ENCODE peak calls at places on chromosomes 6 and 20, in seven cellular contexts. One of them, this sample, is unnamed.

GRCh38 chr6:12116264-12116800 is 104.2 kb downstream of the HIVEP1 start:
- DNase-seq in EH: no peak
- DNase-seq in mucosa of descending colon: no peak
- DNase-seq in NCI-H82: no peak
- DNase-seq in stimulated activated CD8-positive, alpha-beta memory T cell treated with anti-CD3 and anti-CD28 coated beads, Interleukin-15, amount 100 ng/mL, for 1 hour: no peak
- DNase-seq in activated naive CD8-positive, alpha-beta T cell treated with anti-CD3 and anti-CD28 coated beads, Interleukin-2, amount 50 U/mL, for 24 hours: no peak
- DNase-seq in EL: no peak
- DNase-seq in this sample: no peak

GRCh38 chr6:109083657-109084056 is 11.0 kb downstream of the SESN1 start:
- DNase-seq in stimulated activated CD8-positive, alpha-beta memory T cell treated with anti-CD3 and anti-CD28 coated beads, Interleukin-15, amount 100 ng/mL, for 1 hour: no peak
- DNase-seq in EL: no peak
- DNase-seq in NCI-H82: no peak
- DNase-seq in activated naive CD8-positive, alpha-beta T cell treated with anti-CD3 and anti-CD28 coated beads, Interleukin-2, amount 50 U/mL, for 24 hours: no peak
- DNase-seq in EH: no peak
- DNase-seq in mucosa of descending colon: no peak
- DNase-seq in this sample: no peak

GRCh38 chr6:137120748-137121147 is 52.7 kb downstream of the IL22RA2 start:
- DNase-seq in EH: no peak
- DNase-seq in stimulated activated CD8-positive, alpha-beta memory T cell treated with anti-CD3 and anti-CD28 coated beads, Interleukin-15, amount 100 ng/mL, for 1 hour: no peak
- DNase-seq in activated naive CD8-positive, alpha-beta T cell treated with anti-CD3 and anti-CD28 coated beads, Interleukin-2, amount 50 U/mL, for 24 hours: no peak
- DNase-seq in NCI-H82: no peak
- DNase-seq in mucosa of descending colon: no peak
- DNase-seq in EL: no peak
- DNase-seq in this sample: no peak

GRCh38 chr6:167993169-167993568 is 4.3 kb upstream of the KIF25 start:
- DNase-seq in stimulated activated CD8-positive, alpha-beta memory T cell treated with anti-CD3 and anti-CD28 coated beads, Interleukin-15, amount 100 ng/mL, for 1 hour: no peak
- DNase-seq in mucosa of descending colon: no peak
- DNase-seq in EL: no peak
- DNase-seq in EH: no peak
- DNase-seq in activated naive CD8-positive, alpha-beta T cell treated with anti-CD3 and anti-CD28 coated beads, Interleukin-2, amount 50 U/mL, for 24 hours: no peak
- DNase-seq in NCI-H82: no peak
- DNase-seq in this sample: no peak

GRCh38 chr20:20466341-20466879 is 98.5 kb downstream of the INSM1 start:
- DNase-seq in EH: peak
- DNase-seq in stimulated activated CD8-positive, alpha-beta memory T cell treated with anti-CD3 and anti-CD28 coated beads, Interleukin-15, amount 100 ng/mL, for 1 hour: no peak
- DNase-seq in EL: peak
- DNase-seq in mucosa of descending colon: no peak
- DNase-seq in activated naive CD8-positive, alpha-beta T cell treated with anti-CD3 and anti-CD28 coated beads, Interleukin-2, amount 50 U/mL, for 24 hours: no peak
- DNase-seq in NCI-H82: peak
- DNase-seq in this sample: no peak

GRCh38 chr6:26322645-26323482 is 42.1 kb upstream of the BTN3A2 start:
- DNase-seq in EH: peak
- DNase-seq in mucosa of descending colon: peak
- DNase-seq in stimulated activated CD8-positive, alpha-beta memory T cell treated with anti-CD3 and anti-CD28 coated beads, Interleukin-15, amount 100 ng/mL, for 1 hour: peak
- DNase-seq in EL: peak
- DNase-seq in NCI-H82: peak
- DNase-seq in activated naive CD8-positive, alpha-beta T cell treated with anti-CD3 and anti-CD28 coated beads, Interleukin-2, amount 50 U/mL, for 24 hours: peak
- DNase-seq in this sample: no peak

GRCh38 chr6:33213166-33213988 is 5.1 kb downstream of the RING1 start:
- DNase-seq in EL: peak
- DNase-seq in stimulated activated CD8-positive, alpha-beta memory T cell treated with anti-CD3 and anti-CD28 coated beads, Interleukin-15, amount 100 ng/mL, for 1 hour: no peak
- DNase-seq in activated naive CD8-positive, alpha-beta T cell treated with anti-CD3 and anti-CD28 coated beads, Interleukin-2, amount 50 U/mL, for 24 hours: no peak
- DNase-seq in mucosa of descending colon: no peak
- DNase-seq in EH: peak
- DNase-seq in NCI-H82: peak
- DNase-seq in this sample: no peak

GRCh38 chr6:112320561-112321300 is 26.4 kb upstream of the RFPL4B start:
- DNase-seq in EH: peak
- DNase-seq in EL: peak
- DNase-seq in mucosa of descending colon: no peak
- DNase-seq in activated naive CD8-positive, alpha-beta T cell treated with anti-CD3 and anti-CD28 coated beads, Interleukin-2, amount 50 U/mL, for 24 hours: no peak
- DNase-seq in stimulated activated CD8-positive, alpha-beta memory T cell treated with anti-CD3 and anti-CD28 coated beads, Interleukin-15, amount 100 ng/mL, for 1 hour: no peak
- DNase-seq in NCI-H82: no peak
- DNase-seq in this sample: no peak

GRCh38 chr6:106300944-106301343 is 24.6 kb downstream of the ATG5 start:
- DNase-seq in EH: peak
- DNase-seq in NCI-H82: peak
- DNase-seq in activated naive CD8-positive, alpha-beta T cell treated with anti-CD3 and anti-CD28 coated beads, Interleukin-2, amount 50 U/mL, for 24 hours: no peak
- DNase-seq in mucosa of descending colon: peak
- DNase-seq in EL: peak
- DNase-seq in stimulated activated CD8-positive, alpha-beta memory T cell treated with anti-CD3 and anti-CD28 coated beads, Interleukin-15, amount 100 ng/mL, for 1 hour: no peak
- DNase-seq in this sample: no peak

GRCh38 chr6:33995873-33996475 is 149.9 kb downstream of the GRM4 start:
- DNase-seq in stimulated activated CD8-positive, alpha-beta memory T cell treated with anti-CD3 and anti-CD28 coated beads, Interleukin-15, amount 100 ng/mL, for 1 hour: no peak
- DNase-seq in mucosa of descending colon: no peak
- DNase-seq in NCI-H82: no peak
- DNase-seq in activated naive CD8-positive, alpha-beta T cell treated with anti-CD3 and anti-CD28 coated beads, Interleukin-2, amount 50 U/mL, for 24 hours: no peak
- DNase-seq in EH: no peak
- DNase-seq in EL: no peak
- DNase-seq in this sample: peak

GRCh38 chr6:128508588-128509296 is 11.7 kb downstream of the PTPRK start:
- DNase-seq in mucosa of descending colon: no peak
- DNase-seq in stimulated activated CD8-positive, alpha-beta memory T cell treated with anti-CD3 and anti-CD28 coated beads, Interleukin-15, amount 100 ng/mL, for 1 hour: no peak
- DNase-seq in NCI-H82: no peak
- DNase-seq in EH: peak
- DNase-seq in EL: peak
- DNase-seq in activated naive CD8-positive, alpha-beta T cell treated with anti-CD3 and anti-CD28 coated beads, Interleukin-2, amount 50 U/mL, for 24 hours: no peak
- DNase-seq in this sample: no peak

GRCh38 chr20:37524221-37524700 is 3.2 kb downstream of the NNAT start:
- DNase-seq in stimulated activated CD8-positive, alpha-beta memory T cell treated with anti-CD3 and anti-CD28 coated beads, Interleukin-15, amount 100 ng/mL, for 1 hour: no peak
- DNase-seq in mucosa of descending colon: peak
- DNase-seq in activated naive CD8-positive, alpha-beta T cell treated with anti-CD3 and anti-CD28 coated beads, Interleukin-2, amount 50 U/mL, for 24 hours: no peak
- DNase-seq in NCI-H82: peak
- DNase-seq in EH: no peak
- DNase-seq in EL: no peak
- DNase-seq in this sample: no peak

GRCh38 chr6:88725111-88725711 is 238.2 kb downstream of the RNGTT start:
- DNase-seq in stimulated activated CD8-positive, alpha-beta memory T cell treated with anti-CD3 and anti-CD28 coated beads, Interleukin-15, amount 100 ng/mL, for 1 hour: no peak
- DNase-seq in NCI-H82: peak
- DNase-seq in EH: peak
- DNase-seq in EL: peak
- DNase-seq in activated naive CD8-positive, alpha-beta T cell treated with anti-CD3 and anti-CD28 coated beads, Interleukin-2, amount 50 U/mL, for 24 hours: peak
- DNase-seq in mucosa of descending colon: no peak
- DNase-seq in this sample: no peak

GRCh38 chr6:127992144-127992543 is 91.3 kb upstream of the THEMIS start:
- DNase-seq in NCI-H82: no peak
- DNase-seq in activated naive CD8-positive, alpha-beta T cell treated with anti-CD3 and anti-CD28 coated beads, Interleukin-2, amount 50 U/mL, for 24 hours: no peak
- DNase-seq in stimulated activated CD8-positive, alpha-beta memory T cell treated with anti-CD3 and anti-CD28 coated beads, Interleukin-15, amount 100 ng/mL, for 1 hour: no peak
- DNase-seq in mucosa of descending colon: no peak
- DNase-seq in EH: no peak
- DNase-seq in EL: peak
- DNase-seq in this sample: no peak

GRCh38 chr6:31125586-31126363 is 5.5 kb upstream of the CDSN start:
- DNase-seq in activated naive CD8-positive, alpha-beta T cell treated with anti-CD3 and anti-CD28 coated beads, Interleukin-2, amount 50 U/mL, for 24 hours: no peak
- DNase-seq in EH: peak
- DNase-seq in stimulated activated CD8-positive, alpha-beta memory T cell treated with anti-CD3 and anti-CD28 coated beads, Interleukin-15, amount 100 ng/mL, for 1 hour: no peak
- DNase-seq in EL: peak
- DNase-seq in mucosa of descending colon: no peak
- DNase-seq in NCI-H82: peak
- DNase-seq in this sample: no peak

GRCh38 chr20:41717464-41717863 is 99.3 kb upstream of the CHD6 start:
- DNase-seq in NCI-H82: peak
- DNase-seq in mucosa of descending colon: no peak
- DNase-seq in EL: no peak
- DNase-seq in activated naive CD8-positive, alpha-beta T cell treated with anti-CD3 and anti-CD28 coated beads, Interleukin-2, amount 50 U/mL, for 24 hours: no peak
- DNase-seq in stimulated activated CD8-positive, alpha-beta memory T cell treated with anti-CD3 and anti-CD28 coated beads, Interleukin-15, amount 100 ng/mL, for 1 hour: no peak
- DNase-seq in EH: peak
- DNase-seq in this sample: no peak

GRCh38 chr20:46808565-46808964 is 86.1 kb upstream of the EYA2 start:
- DNase-seq in stimulated activated CD8-positive, alpha-beta memory T cell treated with anti-CD3 and anti-CD28 coated beads, Interleukin-15, amount 100 ng/mL, for 1 hour: no peak
- DNase-seq in NCI-H82: no peak
- DNase-seq in mucosa of descending colon: no peak
- DNase-seq in EH: no peak
- DNase-seq in activated naive CD8-positive, alpha-beta T cell treated with anti-CD3 and anti-CD28 coated beads, Interleukin-2, amount 50 U/mL, for 24 hours: no peak
- DNase-seq in EL: no peak
- DNase-seq in this sample: no peak

GRCh38 chr6:10316327-10316726 is 98.5 kb downstream of the TFAP2A start:
- DNase-seq in stimulated activated CD8-positive, alpha-beta memory T cell treated with anti-CD3 and anti-CD28 coated beads, Interleukin-15, amount 100 ng/mL, for 1 hour: no peak
- DNase-seq in activated naive CD8-positive, alpha-beta T cell treated with anti-CD3 and anti-CD28 coated beads, Interleukin-2, amount 50 U/mL, for 24 hours: no peak
- DNase-seq in EH: peak
- DNase-seq in EL: peak
- DNase-seq in NCI-H82: no peak
- DNase-seq in mucosa of descending colon: no peak
- DNase-seq in this sample: peak